ENCODE peak calls at places on chromosomes 4 and X, in seven cellular contexts. S, W, U, N, T, G and P are unnamed samples.

GRCh38 chr4:85591361-85592098 is 116.6 kb downstream of the ARHGAP24 start:
- DNase-seq in S (no peak), W (peak; percentile 8), U (peak; percentile 40), N (no peak), T (no peak), G (no peak), P (no peak)

GRCh38 chrX:71910526-71911022 is at the start of gene NHSL2:
- DNase-seq in S (no peak), W (no peak), U (peak; percentile 44), N (peak; percentile 37), T (no peak), G (no peak), P (no peak)

GRCh38 chr4:140326395-140326993 is 47.0 kb upstream of the SCOC start:
- DNase-seq in S (peak; percentile 3), W (peak; percentile 55), U (no peak), N (no peak), T (no peak), G (no peak), P (no peak)

GRCh38 chrX:111098874-111099273 is 2.9 kb downstream of the PAK3 start:
- DNase-seq in S (peak; percentile 43), W (peak; percentile 53), U (no peak), N (peak; percentile 26), T (peak; percentile 16), G (peak; percentile 34), P (no peak)

GRCh38 chrX:115339441-115340025 is 50.0 kb downstream of the LUZP4 start:
- DNase-seq in S (no peak), W (no peak), U (no peak), N (no peak), T (no peak), G (no peak), P (no peak)

GRCh38 chr4:153344131-153345010 is at the start of gene MND1:
- DNase-seq in S (peak; percentile 27), W (peak; percentile 96), U (peak; percentile 77), N (peak; percentile 92), T (peak; percentile 87), G (peak; percentile 86), P (peak; percentile 87)

GRCh38 chr4:56909083-56909981 is 1.6 kb downstream of the REST start:
- DNase-seq in S (no peak), W (peak; percentile 74), U (peak; percentile 26), N (peak; percentile 58), T (no peak), G (peak; percentile 51), P (peak; percentile 69)

GRCh38 chrX:143171703-143172102 is 146.0 kb downstream of the SPANXN4 start:
- DNase-seq in S (no peak), W (no peak), U (no peak), N (no peak), T (no peak), G (no peak), P (no peak)

GRCh38 chrX:103099706-103100105 is 6.8 kb upstream of the NXF3 start:
- DNase-seq in S (no peak), W (no peak), U (no peak), N (no peak), T (no peak), G (no peak), P (no peak)

GRCh38 chrX:153924149-153924861 is 1.8 kb downstream of the ARHGAP4 start:
- DNase-seq in S (no peak), W (peak; percentile 65), U (no peak), N (no peak), T (no peak), G (peak; percentile 61), P (peak; percentile 69)

GRCh38 chr4:23161787-23162186 is 469.1 kb downstream of the GBA3 start:
- DNase-seq in S (no peak), W (no peak), U (no peak), N (peak; percentile 72), T (no peak), G (no peak), P (no peak)

GRCh38 chr4:98627883-98628282 is 30.5 kb downstream of the TSPAN5 start:
- DNase-seq in S (no peak), W (peak; percentile 37), U (no peak), N (no peak), T (no peak), G (no peak), P (no peak)

GRCh38 chrX:15349046-15349445 is 13.7 kb upstream of the PIGA start:
- DNase-seq in S (peak; percentile 27), W (peak; percentile 51), U (peak; percentile 12), N (peak; percentile 46), T (no peak), G (peak; percentile 2), P (peak; percentile 38)